ENCODE peak calls at places on chromosomes 6 and 20, in six cellular contexts. D is CD8-positive, alpha-beta memory T cell; W is HFFc6; B is effector CD4-positive, alpha-beta T cell; Z is stimulated activated naive CD4-positive, alpha-beta T cell; E is foreskin keratinocyte. V is an unnamed sample.

GRCh38 chr6:105874835-105875626 is 211.1 kb upstream of the PRDM1 start:
- DNase-seq in B (no peak), W (no peak), E (no peak), Z (no peak), D (no peak), V (no peak)

GRCh38 chr6:124984668-124985338 is 22.6 kb downstream of the RNF217 start:
- DNase-seq in B (no peak), Z (no peak), E (peak; percentile 59), D (no peak), W (no peak), V (no peak)

GRCh38 chr20:51437182-51437923 is 105.2 kb downstream of the NFATC2 start:
- DNase-seq in W (no peak), E (no peak), Z (no peak), B (no peak), D (no peak), V (no peak)

GRCh38 chr6:21953831-21954801 is 342.7 kb downstream of the PRL start:
- DNase-seq in B (no peak), W (no peak), Z (no peak), D (no peak), E (peak; percentile 56), V (no peak)

GRCh38 chr20:61896058-61896961 is 169.4 kb downstream of the TAF4 start:
- DNase-seq in Z (no peak), B (no peak), D (no peak), E (peak; percentile 20), W (peak; percentile 17), V (peak; percentile 4)

GRCh38 chr6:43938178-43939101 is 168.4 kb downstream of the VEGFA start:
- DNase-seq in D (no peak), E (no peak), W (no peak), Z (no peak), B (no peak), V (no peak)

GRCh38 chr6:95242560-95242959 is 334.8 kb upstream of the MANEA start:
- DNase-seq in B (no peak), E (no peak), W (no peak), Z (no peak), D (no peak), V (no peak)

GRCh38 chr20:32580970-32581838 is 3.9 kb downstream of the NOL4L start:
- DNase-seq in D (no peak), E (no peak), W (no peak), B (no peak), Z (no peak), V (peak; percentile 27)

GRCh38 chr20:46722450-46722849 is 13.0 kb downstream of the SLC2A10 start:
- DNase-seq in Z (no peak), B (no peak), E (no peak), W (no peak), D (no peak), V (no peak)

GRCh38 chr6:121135425-121135824 is 198.9 kb downstream of the TBC1D32 start:
- DNase-seq in B (no peak), Z (no peak), E (no peak), W (no peak), D (no peak), V (no peak)

GRCh38 chr20:4014031-4014474 is 1.3 kb downstream of the RNF24 start:
- DNase-seq in Z (no peak), E (peak; percentile 91), W (peak; percentile 85), D (no peak), B (no peak), V (no peak)

GRCh38 chr6:21590345-21590744 is 3.2 kb upstream of the SOX4 start:
- DNase-seq in D (no peak), W (no peak), E (no peak), Z (no peak), B (no peak), V (no peak)

GRCh38 chr6:16413399-16413798 is 175.0 kb downstream of the GMPR start:
- DNase-seq in B (peak; percentile 45), Z (no peak), E (no peak), D (no peak), W (no peak), V (no peak)

GRCh38 chr6:46062312-46062711 is 46.7 kb upstream of the CLIC5 start:
- DNase-seq in B (no peak), Z (no peak), E (peak; percentile 5), W (no peak), D (no peak), V (no peak)

GRCh38 chr6:28282923-28283322 is 1.6 kb downstream of the PGBD1 start:
- DNase-seq in Z (no peak), D (no peak), B (no peak), E (no peak), W (no peak), V (no peak)

GRCh38 chr6:28732052-28732451 is 191.7 kb downstream of the TRIM27 start:
- DNase-seq in W (no peak), B (no peak), E (no peak), Z (no peak), D (no peak), V (no peak)

GRCh38 chr20:59013031-59013951 is 5.9 kb upstream of the TUBB1 start:
- DNase-seq in Z (no peak), W (no peak), D (no peak), B (no peak), E (no peak), V (no peak)

GRCh38 chr6:45350186-45350585 is 22.1 kb downstream of the RUNX2 start:
- DNase-seq in B (no peak), D (no peak), E (no peak), W (no peak), Z (no peak), V (no peak)